ENCODE peak calls at places on chromosomes 13 and 19, in seven cellular contexts. One of them, this sample, is unnamed.
A peak's percentile ranks its signal among the peaks of the same experiment; 100 is the strongest.

GRCh38 chr13:30824651-30825050 is 81.4 kb upstream of the MEDAG start:
- DNase-seq in HS-27A: no peak
- DNase-seq in ACHN: no peak
- DNase-seq in T follicular helper cell: no peak
- DNase-seq in MM.1S: no peak
- DNase-seq in ovary: no peak
- DNase-seq in hypothalamus: no peak
- DNase-seq in this sample: no peak

GRCh38 chr19:36771275-36772231 is 1.1 kb downstream of the ZNF850 start:
- DNase-seq in HS-27A: peak; percentile 58
- DNase-seq in ACHN: peak; percentile 55
- DNase-seq in T follicular helper cell: no peak
- DNase-seq in MM.1S: no peak
- DNase-seq in ovary: peak; percentile 89
- DNase-seq in hypothalamus: no peak
- DNase-seq in this sample: peak; percentile 2

GRCh38 chr19:28541029-28541428 is 671.9 kb downstream of the UQCRFS1 start:
- DNase-seq in HS-27A: no peak
- DNase-seq in ACHN: no peak
- DNase-seq in T follicular helper cell: no peak
- DNase-seq in MM.1S: no peak
- DNase-seq in ovary: no peak
- DNase-seq in hypothalamus: no peak
- DNase-seq in this sample: no peak

GRCh38 chr13:23850134-23850533 is 39.1 kb downstream of the MIPEP start:
- DNase-seq in HS-27A: no peak
- DNase-seq in ACHN: no peak
- DNase-seq in T follicular helper cell: no peak
- DNase-seq in MM.1S: no peak
- DNase-seq in ovary: no peak
- DNase-seq in hypothalamus: no peak
- DNase-seq in this sample: no peak

GRCh38 chr13:114226088-114226487 is 8.6 kb upstream of the CDC16 start:
- DNase-seq in HS-27A: no peak
- DNase-seq in ACHN: no peak
- DNase-seq in T follicular helper cell: no peak
- DNase-seq in MM.1S: peak; percentile 19
- DNase-seq in ovary: no peak
- DNase-seq in hypothalamus: no peak
- DNase-seq in this sample: no peak

GRCh38 chr19:2974342-2974932 is 2.9 kb upstream of the TLE6 start:
- DNase-seq in HS-27A: no peak
- DNase-seq in ACHN: no peak
- DNase-seq in T follicular helper cell: no peak
- DNase-seq in MM.1S: no peak
- DNase-seq in ovary: peak; percentile 50
- DNase-seq in hypothalamus: no peak
- DNase-seq in this sample: no peak

GRCh38 chr19:4732680-4733114 is 9.1 kb upstream of the DPP9 start:
- DNase-seq in HS-27A: no peak
- DNase-seq in ACHN: peak; percentile 56
- DNase-seq in T follicular helper cell: peak; percentile 37
- DNase-seq in MM.1S: peak; percentile 82
- DNase-seq in ovary: peak; percentile 59
- DNase-seq in hypothalamus: peak; percentile 5
- DNase-seq in this sample: no peak

GRCh38 chr19:29671393-29672076 is 6.3 kb downstream of the PLEKHF1 start:
- DNase-seq in HS-27A: no peak
- DNase-seq in ACHN: no peak
- DNase-seq in T follicular helper cell: peak; percentile 75
- DNase-seq in MM.1S: no peak
- DNase-seq in ovary: no peak
- DNase-seq in hypothalamus: no peak
- DNase-seq in this sample: no peak

GRCh38 chr13:41137951-41138350 is 5.3 kb upstream of the KBTBD6 start:
- DNase-seq in HS-27A: no peak
- DNase-seq in ACHN: peak; percentile 44
- DNase-seq in T follicular helper cell: no peak
- DNase-seq in MM.1S: no peak
- DNase-seq in ovary: no peak
- DNase-seq in hypothalamus: no peak
- DNase-seq in this sample: no peak

GRCh38 chr13:34357435-34358232 is 539.7 kb downstream of the RFC3 start:
- DNase-seq in HS-27A: peak; percentile 43
- DNase-seq in ACHN: peak; percentile 33
- DNase-seq in T follicular helper cell: no peak
- DNase-seq in MM.1S: no peak
- DNase-seq in ovary: no peak
- DNase-seq in hypothalamus: no peak
- DNase-seq in this sample: no peak

GRCh38 chr19:32018014-32018413 is 327.4 kb upstream of the ZNF507 start:
- DNase-seq in HS-27A: no peak
- DNase-seq in ACHN: no peak
- DNase-seq in T follicular helper cell: no peak
- DNase-seq in MM.1S: no peak
- DNase-seq in ovary: peak; percentile 52
- DNase-seq in hypothalamus: no peak
- DNase-seq in this sample: no peak

GRCh38 chr13:114161644-114162532 is 17.2 kb upstream of the CFAP97D2 start:
- DNase-seq in HS-27A: no peak
- DNase-seq in ACHN: no peak
- DNase-seq in T follicular helper cell: no peak
- DNase-seq in MM.1S: no peak
- DNase-seq in ovary: peak; percentile 41
- DNase-seq in hypothalamus: no peak
- DNase-seq in this sample: no peak

GRCh38 chr13:110187501-110188161 is 119.3 kb downstream of the COL4A1 start:
- DNase-seq in HS-27A: peak; percentile 27
- DNase-seq in ACHN: no peak
- DNase-seq in T follicular helper cell: no peak
- DNase-seq in MM.1S: no peak
- DNase-seq in ovary: no peak
- DNase-seq in hypothalamus: no peak
- DNase-seq in this sample: no peak

GRCh38 chr19:18671303-18672043 is 12.0 kb upstream of the CRTC1 start:
- DNase-seq in HS-27A: no peak
- DNase-seq in ACHN: no peak
- DNase-seq in T follicular helper cell: no peak
- DNase-seq in MM.1S: no peak
- DNase-seq in ovary: no peak
- DNase-seq in hypothalamus: no peak
- DNase-seq in this sample: no peak

GRCh38 chr13:112702341-112702982 is 12.6 kb downstream of the ATP11A start:
- DNase-seq in HS-27A: no peak
- DNase-seq in ACHN: no peak
- DNase-seq in T follicular helper cell: no peak
- DNase-seq in MM.1S: no peak
- DNase-seq in ovary: peak; percentile 11
- DNase-seq in hypothalamus: no peak
- DNase-seq in this sample: no peak

GRCh38 chr19:6971366-6971765 is 49.9 kb downstream of the MBD3L2B start:
- DNase-seq in HS-27A: no peak
- DNase-seq in ACHN: no peak
- DNase-seq in T follicular helper cell: no peak
- DNase-seq in MM.1S: no peak
- DNase-seq in ovary: no peak
- DNase-seq in hypothalamus: no peak
- DNase-seq in this sample: no peak

GRCh38 chr19:46834984-46835383 is 15.7 kb downstream of the AP2S1 start:
- DNase-seq in HS-27A: no peak
- DNase-seq in ACHN: no peak
- DNase-seq in T follicular helper cell: no peak
- DNase-seq in MM.1S: no peak
- DNase-seq in ovary: no peak
- DNase-seq in hypothalamus: no peak
- DNase-seq in this sample: no peak

This sample was measured in NCI-H2107.